ENCODE peak calls at places on chromosomes 1 and 21, in eight cellular contexts. R is heart left ventricle, P is Peyer's patch, I is body of pancreas, H is right lobe of liver, X is tibial nerve, U is A549, G is NB4. K is an unnamed sample.

GRCh38 chr1:247966520-247967204 is 1.6 kb downstream of the OR2AK2 start:
- DNase-seq in R (no peak), P (no peak), I (no peak), H (no peak), X (no peak), U (no peak), G (no peak), K (no peak)

GRCh38 chr1:95582746-95583145 is 348.7 kb downstream of the RWDD3 start:
- DNase-seq in R (no peak), P (no peak), I (no peak), H (no peak), X (no peak), U (no peak), G (no peak), K (no peak)

GRCh38 chr1:41325801-41326200 is 35.4 kb upstream of the FOXO6 start:
- DNase-seq in R (no peak), P (no peak), I (no peak), H (no peak), X (no peak), U (no peak), G (no peak), K (no peak)

GRCh38 chr21:34803792-34804440 is 135.1 kb downstream of the CLIC6 start:
- DNase-seq in R (no peak), P (no peak), I (no peak), H (no peak), X (no peak), U (no peak), G (no peak), K (no peak)

GRCh38 chr1:101592861-101593260 is 356.0 kb downstream of the S1PR1 start:
- DNase-seq in R (no peak), P (no peak), I (no peak), H (no peak), X (no peak), U (no peak), G (no peak), K (no peak)

GRCh38 chr1:171142451-171143121 is 42.5 kb upstream of the FMO2 start:
- DNase-seq in R (peak; percentile 51), P (peak; percentile 47), I (peak; percentile 10), H (no peak), X (no peak), U (no peak), G (no peak), K (peak; percentile 64)

GRCh38 chr1:167679714-167680113 is 42.1 kb upstream of the MPZL1 start:
- DNase-seq in R (no peak), P (no peak), I (no peak), H (no peak), X (no peak), U (no peak), G (no peak), K (no peak)

GRCh38 chr1:66981679-66982078 is 56.9 kb downstream of the MIER1 start:
- DNase-seq in R (peak; percentile 38), P (peak; percentile 69), I (peak; percentile 30), H (no peak), X (no peak), U (peak; percentile 27), G (no peak), K (peak; percentile 33)

GRCh38 chr1:63966016-63966415 is 192.2 kb downstream of the ROR1 start:
- DNase-seq in R (no peak), P (no peak), I (no peak), H (no peak), X (no peak), U (no peak), G (no peak), K (no peak)

GRCh38 chr1:170836146-170836545 is 99.2 kb upstream of the MROH9 start:
- DNase-seq in R (no peak), P (no peak), I (no peak), H (no peak), X (no peak), U (no peak), G (no peak), K (no peak)

GRCh38 chr21:35390013-35390776 is 341.1 kb upstream of the RUNX1 start:
- DNase-seq in R (no peak), P (no peak), I (peak; percentile 49), H (no peak), X (no peak), U (no peak), G (no peak), K (no peak)

GRCh38 chr21:34498623-34499022 is 13.4 kb downstream of the KCNE1 start:
- DNase-seq in R (no peak), P (no peak), I (no peak), H (no peak), X (no peak), U (no peak), G (no peak), K (no peak)

GRCh38 chr1:36522021-36522420 is 39.3 kb upstream of the CSF3R start:
- DNase-seq in R (no peak), P (no peak), I (no peak), H (no peak), X (no peak), U (no peak), G (no peak), K (no peak)

GRCh38 chr1:3306583-3307285 is 147.7 kb upstream of the ARHGEF16 start:
- DNase-seq in R (no peak), P (no peak), I (no peak), H (no peak), X (no peak), U (no peak), G (no peak), K (no peak)

GRCh38 chr1:67100833-67101232 is 33.9 kb downstream of the C1orf141 start:
- DNase-seq in R (no peak), P (no peak), I (no peak), H (no peak), X (no peak), U (no peak), G (no peak), K (no peak)

GRCh38 chr1:169113613-169114119 is 7.2 kb downstream of the ATP1B1 start:
- DNase-seq in R (no peak), P (no peak), I (no peak), H (no peak), X (no peak), U (peak; percentile 91), G (no peak), K (no peak)
- TF ChIP-seq CTCF in R (no peak), P (no peak), I (no peak), H (no peak), X (no peak), U (no peak), G (no peak), K (no peak)

DNA sequence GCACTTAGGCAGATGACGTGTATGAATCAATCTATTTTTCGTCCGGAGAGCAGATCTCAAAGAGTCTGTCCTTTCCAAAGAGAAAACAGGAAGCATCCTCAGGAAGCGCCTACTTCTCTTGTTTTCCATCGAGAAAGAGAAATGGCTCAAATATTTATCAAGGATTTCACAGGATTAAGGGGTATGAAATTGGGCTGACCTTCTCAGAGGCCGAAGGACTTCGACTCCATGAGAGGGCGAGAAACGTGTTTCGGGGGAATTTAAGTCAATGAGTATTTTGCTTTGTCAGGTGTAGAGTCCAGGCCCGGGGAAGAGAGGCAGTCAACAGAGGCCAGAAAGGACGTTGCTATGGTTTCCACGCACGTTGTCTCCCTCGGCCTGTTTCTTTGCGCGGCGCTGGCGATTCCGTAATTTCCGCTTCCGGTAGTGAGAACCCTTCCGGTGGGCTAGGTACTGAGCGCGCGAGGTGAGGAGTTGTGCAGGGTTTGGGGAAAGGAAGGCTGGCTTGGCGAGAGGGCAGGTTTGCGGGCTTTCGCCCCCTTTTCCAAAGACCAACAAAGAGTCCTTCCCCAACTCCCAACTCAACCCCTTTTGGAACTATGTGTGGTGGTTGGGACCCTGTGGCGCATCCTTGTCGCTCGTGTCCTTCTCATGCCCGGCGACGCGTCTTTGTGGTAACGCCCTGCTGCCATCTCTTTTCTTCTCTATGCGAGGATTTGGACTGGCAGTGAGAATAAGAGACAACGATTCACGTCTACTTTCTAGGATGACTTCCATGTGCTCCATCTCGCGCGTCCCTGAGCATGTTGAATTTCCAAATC is at the start of gene MRPS21:
- DNase-seq in R (peak; percentile 90), P (peak; percentile 95), I (peak; percentile 91), H (peak; percentile 91), X (peak; percentile 71), U (peak; percentile 95), G (peak; percentile 94), K (peak; percentile 89)
- TF ChIP-seq POLR2A in R (no peak), P (peak; percentile 51), I (peak; percentile 73), H (peak; percentile 68), X (peak; percentile 43), U (peak; percentile 88), G (peak; percentile 95), K (peak; percentile 21)

GRCh38 chr21:39367783-39368182 is 18.9 kb upstream of the HMGN1 start:
- DNase-seq in R (no peak), P (no peak), I (no peak), H (no peak), X (no peak), U (no peak), G (no peak), K (no peak)

GRCh38 chr21:39375446-39375845 is 26.6 kb upstream of the HMGN1 start:
- DNase-seq in R (no peak), P (no peak), I (no peak), H (no peak), X (no peak), U (no peak), G (no peak), K (no peak)

GRCh38 chr21:39374046-39374445 is 25.2 kb upstream of the HMGN1 start:
- DNase-seq in R (no peak), P (no peak), I (no peak), H (no peak), X (no peak), U (no peak), G (no peak), K (no peak)

GRCh38 chr21:39377444-39378050 is 28.7 kb upstream of the HMGN1 start:
- DNase-seq in R (no peak), P (no peak), I (no peak), H (no peak), X (no peak), U (no peak), G (no peak), K (no peak)

GRCh38 chr21:39373634-39374033 is 24.7 kb upstream of the HMGN1 start:
- DNase-seq in R (no peak), P (no peak), I (no peak), H (no peak), X (no peak), U (peak; percentile 56), G (peak; percentile 72), K (no peak)
- TF ChIP-seq CTCF in R (no peak), P (no peak), I (peak; percentile 32), H (peak; percentile 22), X (peak; percentile 13), U (no peak), G (no peak), K (no peak)

GRCh38 chr21:42496839-42497202 is 797 bp upstream of the RSPH1 start:
- DNase-seq in R (no peak), P (peak; percentile 58), I (peak; percentile 36), H (no peak), X (no peak), U (peak; percentile 9), G (no peak), K (peak; percentile 39)

GRCh38 chr21:42495765-42496119 is 282 bp downstream of the RSPH1 start:
- DNase-seq in R (no peak), P (peak; percentile 83), I (peak; percentile 50), H (no peak), X (no peak), U (no peak), G (no peak), K (no peak)

GRCh38 chr21:42495027-42495426 is 997 bp downstream of the RSPH1 start:
- DNase-seq in R (no peak), P (no peak), I (no peak), H (no peak), X (no peak), U (no peak), G (no peak), K (no peak)

GRCh38 chr21:42498012-42498411 is 2.0 kb upstream of the RSPH1 start:
- DNase-seq in R (no peak), P (no peak), I (no peak), H (no peak), X (no peak), U (no peak), G (no peak), K (no peak)

GRCh38 chr21:42496120-42496838 is at the start of gene RSPH1:
- DNase-seq in R (peak; percentile 100), P (peak; percentile 100), I (peak; percentile 100), H (peak; percentile 100), X (peak; percentile 99), U (peak; percentile 96), G (peak; percentile 97), K (peak; percentile 99)
- TF ChIP-seq POLR2A in R (peak; percentile 31), P (no peak), I (peak; percentile 81), H (peak; percentile 65), X (peak; percentile 83), U (peak; percentile 23), G (peak; percentile 28), K (peak; percentile 72)

K was measured in uterus.